ENCODE peak calls at places on chromosomes 3 and 15, in seven cellular contexts. T is SJSA1; U is testis; R is CD4-positive, CD25-positive, alpha-beta regulatory T cell; W is heart right ventricle; M is cardiac muscle cell; I is mesenchymal stem cell. A is an unnamed sample.

GRCh38 chr3:260911-261310 is 64.3 kb downstream of the CHL1 start:
- DNase-seq in T (no peak), W (no peak), U (no peak), M (no peak), I (no peak), R (no peak), A (no peak)

GRCh38 chr3:43818229-43818628 is 127.5 kb downstream of the ABHD5 start:
- DNase-seq in T (no peak), M (no peak), U (no peak), R (no peak), I (no peak), W (no peak), A (no peak)

GRCh38 chr3:27392950-27393679 is 23.9 kb upstream of the NEK10 start:
- DNase-seq in U (no peak), I (no peak), M (no peak), W (no peak), R (no peak), T (no peak), A (no peak)

GRCh38 chr3:102673271-102674115 is 238.7 kb downstream of the ZPLD1 start:
- DNase-seq in U (peak; percentile 82), I (peak; percentile 40), M (peak; percentile 69), R (peak; percentile 50), T (peak; percentile 67), W (peak; percentile 50), A (peak; percentile 76)

GRCh38 chr3:14405886-14406238 is 3.5 kb downstream of the SLC6A6 start:
- DNase-seq in I (no peak), U (no peak), M (no peak), T (no peak), W (no peak), R (no peak), A (no peak)

GRCh38 chr3:118818386-118818785 is 216.3 kb downstream of the IGSF11 start:
- DNase-seq in T (peak; percentile 38), M (peak; percentile 19), R (no peak), U (no peak), I (peak; percentile 45), W (no peak), A (no peak)

GRCh38 chr3:114418724-114419543 is 125.1 kb downstream of the TIGIT start:
- DNase-seq in R (peak; percentile 78), U (no peak), W (no peak), I (peak; percentile 85), T (peak; percentile 63), M (peak; percentile 95), A (no peak)

GRCh38 chr3:64898941-64899340 is 211.1 kb upstream of the ADAMTS9 start:
- DNase-seq in T (no peak), W (no peak), I (no peak), R (no peak), M (no peak), U (no peak), A (no peak)

GRCh38 chr3:196323723-196324122 is 5.7 kb upstream of the DYNLT2B start:
- DNase-seq in M (peak; percentile 54), I (no peak), R (no peak), W (peak; percentile 10), U (no peak), T (no peak), A (peak; percentile 44)

DNA sequence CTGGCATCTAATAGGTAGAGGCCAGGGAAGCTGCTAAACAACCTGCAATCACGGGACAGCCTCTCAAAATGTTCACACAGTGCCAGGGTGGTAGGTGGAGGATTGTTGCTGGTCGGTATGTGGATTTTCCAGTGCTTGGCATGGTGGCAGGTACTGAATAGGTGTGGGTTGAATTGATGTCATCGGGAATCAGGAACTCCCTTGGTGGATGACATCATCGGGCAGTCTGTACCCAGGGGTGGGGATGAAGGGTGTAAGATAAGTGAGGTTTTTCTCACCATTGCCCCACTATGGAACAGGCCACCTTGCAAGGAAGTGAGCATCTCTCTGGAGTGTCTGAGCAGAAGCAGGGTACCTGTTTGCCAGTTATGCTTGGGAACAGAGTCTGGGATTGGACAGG is 71.2 kb downstream of the MESD start:
- DNase-seq in R (no peak), U (no peak), M (no peak), I (no peak), T (no peak), W (no peak), A (no peak)
- H3K4me3 ChIP-seq in R (no peak overlapping the region), U (no peak overlapping the region), M (no peak overlapping the region), I (no peak overlapping the region), T (no peak overlapping the region), W (no peak overlapping the region), A (no peak overlapping the region)

DNA sequence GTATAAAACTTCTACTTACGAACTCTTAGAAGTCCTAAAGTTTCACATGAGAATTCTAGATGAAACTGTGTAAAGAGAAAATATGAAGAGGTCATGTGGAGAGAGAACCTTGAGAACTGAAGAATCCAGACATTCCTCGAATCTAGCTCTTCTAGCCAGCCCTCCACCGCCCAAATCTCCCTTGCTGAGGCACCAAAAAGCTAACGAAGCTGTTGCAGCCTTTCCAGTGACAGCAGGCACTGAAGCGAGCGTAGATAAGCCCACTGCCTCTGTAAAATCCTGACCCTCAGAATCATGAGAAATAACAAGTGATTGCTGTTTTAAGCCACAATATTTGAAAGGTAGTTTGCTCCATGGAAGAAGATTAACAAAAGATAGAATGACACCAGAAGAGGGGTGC is 134.0 kb downstream of the GOLGA6L6 start:
- DNase-seq in T (no peak), R (no peak), U (no peak), W (no peak), I (no peak), M (no peak), A (peak; percentile 28)
- H3K9me3 ChIP-seq in T (no peaks in the 10 kb centered on the region), R (no peaks in the 10 kb centered on the region), U (no peaks in the 10 kb centered on the region), W (no peaks in the 10 kb centered on the region), I (peaks cover 24% of the 10 kb centered on the region), M (peaks cover 7% of the 10 kb centered on the region), A (peaks cover 2% of the 10 kb centered on the region)

GRCh38 chr3:157131861-157132260 is 28.1 kb downstream of the CCNL1 start:
- DNase-seq in I (peak; percentile 26), T (no peak), R (no peak), U (no peak), M (no peak), W (no peak), A (no peak)
- H3K27ac ChIP-seq in I (no peak overlapping the region), T (no peak overlapping the region), R (peak overlapping the region; percentile 83), U (no peak overlapping the region), M (no peak overlapping the region), W (no peak overlapping the region), A (no peak overlapping the region)

GRCh38 chr15:63088532-63089245 is 33.0 kb upstream of the LACTB start:
- DNase-seq in I (peak; percentile 42), T (no peak), U (no peak), W (no peak), M (no peak), R (no peak), A (no peak)
- H3K4me3 ChIP-seq in I (no peak overlapping the region), T (no peak overlapping the region), U (no peak overlapping the region), W (no peak overlapping the region), M (no peak overlapping the region), R (no peak overlapping the region), A (no peak overlapping the region)

GRCh38 chr15:65525622-65526021 is 4.6 kb upstream of the HACD3 start:
- DNase-seq in T (no peak), M (peak; percentile 58), R (no peak), I (peak; percentile 30), U (no peak), W (peak; percentile 74), A (peak; percentile 25)
- H3K9me3 ChIP-seq in T (no peaks in the 10 kb centered on the region), M (no peaks in the 10 kb centered on the region), R (no peaks in the 10 kb centered on the region), I (no peaks in the 10 kb centered on the region), U (no peaks in the 10 kb centered on the region), W (no peaks in the 10 kb centered on the region), A (no peaks in the 10 kb centered on the region)

GRCh38 chr15:75043509-75044257 is 20.3 kb downstream of the PPCDC start:
- DNase-seq in U (peak; percentile 99), R (no peak), T (peak; percentile 99), M (peak; percentile 100), W (peak; percentile 98), I (peak; percentile 100), A (peak; percentile 99)
- H3K27ac ChIP-seq in U (peak overlapping the region; percentile 90), R (no peak overlapping the region), T (peak overlapping the region; percentile 90), M (peak overlapping the region; percentile 91), W (peak overlapping the region; percentile 91), I (peak overlapping the region; percentile 3), A (peak overlapping the region; percentile 95)

GRCh38 chr3:129442486-129442885 is 2.5 kb downstream of the IFT122 start:
- DNase-seq in W (no peak), I (no peak), R (no peak), U (no peak), M (no peak), T (no peak), A (no peak)

GRCh38 chr3:129441782-129442181 is 1.8 kb downstream of the IFT122 start:
- DNase-seq in T (peak; percentile 28), W (peak; percentile 40), M (peak; percentile 87), I (no peak), R (no peak), U (peak; percentile 30), A (peak; percentile 76)

GRCh38 chr3:129440648-129441190 is 695 bp downstream of the IFT122 start:
- DNase-seq in T (no peak), M (no peak), U (no peak), W (no peak), I (no peak), R (no peak), A (no peak)

GRCh38 chr3:129439817-129440647 is at the start of the genes IFT122 and MBD4:
- DNase-seq in T (peak; percentile 98), I (peak; percentile 100), W (peak; percentile 97), R (peak; percentile 100), M (peak; percentile 100), U (peak; percentile 98), A (peak; percentile 99)

GRCh38 chr3:129441215-129441614 is 1.2 kb downstream of the IFT122 start:
- DNase-seq in M (no peak), W (no peak), U (no peak), T (no peak), R (peak; percentile 47), I (no peak), A (no peak)
- H3K4me3 ChIP-seq in M (peak overlapping the region; percentile 72), W (peak overlapping the region; percentile 91), U (peak overlapping the region; percentile 86), T (peak overlapping the region; percentile 70), R (peak overlapping the region; percentile 91), I (no peak overlapping the region), A (peak overlapping the region; percentile 64)